ENCODE peak calls at places on chromosomes 13 and 19, in five cellular contexts. One of them, this sample, is unnamed.

GRCh38 chr19:44969437-44969836 is 14.3 kb downstream of the CLPTM1 start:
- DNase-seq in breast epithelium: no peak
- DNase-seq in sigmoid colon: no peak
- DNase-seq in AG04449: no peak
- DNase-seq in T-cell: no peak
- DNase-seq in this sample: no peak

GRCh38 chr19:33278403-33279269 is 23.7 kb downstream of the CEBPA start:
- DNase-seq in breast epithelium: no peak
- DNase-seq in sigmoid colon: no peak
- DNase-seq in AG04449: no peak
- DNase-seq in T-cell: no peak
- DNase-seq in this sample: no peak

GRCh38 chr19:53878786-53879144 is 3.2 kb upstream of the PRKCG start:
- DNase-seq in breast epithelium: no peak
- DNase-seq in sigmoid colon: no peak
- DNase-seq in AG04449: no peak
- DNase-seq in T-cell: no peak
- DNase-seq in this sample: no peak

GRCh38 chr19:47699360-47699917 is 13.8 kb upstream of the EHD2 start:
- DNase-seq in breast epithelium: no peak
- DNase-seq in sigmoid colon: no peak
- DNase-seq in AG04449: no peak
- DNase-seq in T-cell: no peak
- DNase-seq in this sample: no peak

GRCh38 chr19:28397311-28397710 is 815.6 kb downstream of the UQCRFS1 start:
- DNase-seq in breast epithelium: no peak
- DNase-seq in sigmoid colon: no peak
- DNase-seq in AG04449: no peak
- DNase-seq in T-cell: no peak
- DNase-seq in this sample: no peak

GRCh38 chr19:11699931-11700794 is 38.6 kb downstream of the ZNF823 start:
- DNase-seq in breast epithelium: no peak
- DNase-seq in sigmoid colon: no peak
- DNase-seq in AG04449: no peak
- DNase-seq in T-cell: no peak
- DNase-seq in this sample: no peak

GRCh38 chr19:40314646-40315045 is 29.5 kb upstream of the AKT2 start:
- DNase-seq in breast epithelium: no peak
- DNase-seq in sigmoid colon: no peak
- DNase-seq in AG04449: no peak
- DNase-seq in T-cell: no peak
- DNase-seq in this sample: no peak

GRCh38 chr19:41774515-41774980 is 19.2 kb downstream of the CEACAM6 start:
- DNase-seq in breast epithelium: peak; percentile 31
- DNase-seq in sigmoid colon: no peak
- DNase-seq in AG04449: no peak
- DNase-seq in T-cell: peak; percentile 20
- DNase-seq in this sample: peak; percentile 36

GRCh38 chr19:29303035-29303706 is 90.2 kb upstream of the UQCRFS1 start:
- DNase-seq in breast epithelium: no peak
- DNase-seq in sigmoid colon: peak; percentile 34
- DNase-seq in AG04449: no peak
- DNase-seq in T-cell: no peak
- DNase-seq in this sample: no peak

GRCh38 chr13:46667687-46668281 is 114.8 kb downstream of the LRCH1 start:
- DNase-seq in breast epithelium: no peak
- DNase-seq in sigmoid colon: no peak
- DNase-seq in AG04449: no peak
- DNase-seq in T-cell: no peak
- DNase-seq in this sample: no peak

GRCh38 chr19:2561895-2562294 is 86.0 kb downstream of the GADD45B start:
- DNase-seq in breast epithelium: no peak
- DNase-seq in sigmoid colon: no peak
- DNase-seq in AG04449: no peak
- DNase-seq in T-cell: peak; percentile 64
- DNase-seq in this sample: peak; percentile 34

GRCh38 chr19:54273811-54274210 is 7.1 kb downstream of the LILRB2 start:
- DNase-seq in breast epithelium: no peak
- DNase-seq in sigmoid colon: no peak
- DNase-seq in AG04449: no peak
- DNase-seq in T-cell: no peak
- DNase-seq in this sample: no peak

GRCh38 chr19:51258761-51259160 is 7.9 kb downstream of the SIGLECL1 start:
- DNase-seq in breast epithelium: no peak
- DNase-seq in sigmoid colon: no peak
- DNase-seq in AG04449: no peak
- DNase-seq in T-cell: no peak
- DNase-seq in this sample: no peak

GRCh38 chr13:93259527-93260080 is 33.0 kb downstream of the GPC6 start:
- DNase-seq in breast epithelium: no peak
- DNase-seq in sigmoid colon: no peak
- DNase-seq in AG04449: no peak
- DNase-seq in T-cell: no peak
- DNase-seq in this sample: no peak

GRCh38 chr13:94658926-94659649 is 53.3 kb downstream of the SOX21 start:
- DNase-seq in breast epithelium: no peak
- DNase-seq in sigmoid colon: no peak
- DNase-seq in AG04449: no peak
- DNase-seq in T-cell: no peak
- DNase-seq in this sample: no peak

GRCh38 chr13:86161257-86161656 is 362.0 kb upstream of the SLITRK6 start:
- DNase-seq in breast epithelium: no peak
- DNase-seq in sigmoid colon: no peak
- DNase-seq in AG04449: no peak
- DNase-seq in T-cell: no peak
- DNase-seq in this sample: no peak

GRCh38 chr19:16315825-16316505 is 8.7 kb upstream of the KLF2 start:
- DNase-seq in breast epithelium: no peak
- DNase-seq in sigmoid colon: peak; percentile 90
- DNase-seq in AG04449: peak; percentile 96
- DNase-seq in T-cell: no peak
- DNase-seq in this sample: no peak

GRCh38 chr19:19823916-19824315 is 2.4 kb upstream of the ZNF506 start:
- DNase-seq in breast epithelium: no peak
- DNase-seq in sigmoid colon: no peak
- DNase-seq in AG04449: no peak
- DNase-seq in T-cell: no peak
- DNase-seq in this sample: no peak

This sample was measured in effector memory CD4-positive, alpha-beta T cell.